ENCODE peak calls at places on chromosomes 5 and 9, in four cellular contexts. R is fibroblast of lung, D is WTC11, M is A549. L is an unnamed sample.

GRCh38 chr5:74281191-74281590 is 359.3 kb downstream of the ENC1 start:
- DNase-seq in R (no peak), D (no peak), M (no peak), L (peak; percentile 80)

GRCh38 chr9:127557466-127557869 is 54.6 kb upstream of the STXBP1 start:
- DNase-seq in R (peak; percentile 82), D (no peak), M (no peak), L (no peak)

GRCh38 chr5:10858307-10858706 is 97.3 kb upstream of the DAP start:
- DNase-seq in R (no peak), D (no peak), M (no peak), L (no peak)

GRCh38 chr5:16853511-16853910 is 82.6 kb downstream of the MYO10 start:
- DNase-seq in R (no peak), D (no peak), M (no peak), L (no peak)

GRCh38 chr9:98288876-98289275 is 33.4 kb upstream of the TBC1D2 start:
- DNase-seq in R (no peak), D (no peak), M (no peak), L (no peak)

GRCh38 chr9:71783120-71783523 is 14.8 kb upstream of the CEMIP2 start:
- DNase-seq in R (no peak), D (no peak), M (peak; percentile 49), L (peak; percentile 21)

GRCh38 chr9:3868012-3868411 is 342.2 kb upstream of the RFX3 start:
- DNase-seq in R (no peak), D (no peak), M (no peak), L (no peak)

GRCh38 chr5:52356311-52356918 is 431.3 kb upstream of the ITGA1 start:
- DNase-seq in R (peak; percentile 24), D (no peak), M (peak; percentile 12), L (no peak)

GRCh38 chr5:179840321-179840720 is 18.3 kb downstream of the MRNIP start:
- DNase-seq in R (no peak), D (no peak), M (no peak), L (no peak)

GRCh38 chr9:98678244-98678842 is 30.4 kb downstream of the GABBR2 start:
- DNase-seq in R (peak; percentile 15), D (peak; percentile 66), M (peak; percentile 20), L (peak; percentile 45)

GRCh38 chr5:173451031-173451430 is 122.8 kb upstream of the STC2 start:
- DNase-seq in R (no peak), D (peak; percentile 50), M (peak; percentile 62), L (peak; percentile 22)

GRCh38 chr5:122077451-122078115 is 476 bp downstream of the LOX start:
- DNase-seq in R (no peak), D (peak; percentile 54), M (peak; percentile 4), L (peak; percentile 52)

GRCh38 chr5:109740329-109740728 is 50.6 kb downstream of the MAN2A1 start:
- DNase-seq in R (no peak), D (no peak), M (no peak), L (no peak)

GRCh38 chr9:83106772-83107171 is 43.8 kb upstream of the RASEF start:
- DNase-seq in R (no peak), D (no peak), M (no peak), L (no peak)

GRCh38 chr9:35847786-35848185 is 18.8 kb downstream of the TMEM8B start:
- DNase-seq in R (no peak), D (no peak), M (no peak), L (no peak)

GRCh38 chr9:73183917-73184861 is 32.5 kb downstream of the ANXA1 start:
- DNase-seq in R (peak; percentile 77), D (no peak), M (peak; percentile 65), L (no peak)

GRCh38 chr5:116528519-116529234 is 45.9 kb downstream of the SEMA6A start:
- DNase-seq in R (no peak), D (no peak), M (no peak), L (no peak)

GRCh38 chr5:159908201-159908940 is 7.9 kb upstream of the ADRA1B start:
- DNase-seq in R (no peak), D (no peak), M (peak; percentile 24), L (no peak)

GRCh38 chr5:175572922-175573321 is 84.9 kb upstream of the HRH2 start:
- DNase-seq in R (no peak), D (no peak), M (peak; percentile 7), L (no peak)

GRCh38 chr5:177435847-177436536 is 9.5 kb downstream of the GRK6 start:
- DNase-seq in R (no peak), D (no peak), M (no peak), L (no peak)

GRCh38 chr5:83956386-83956785 is 235.7 kb upstream of the HAPLN1 start:
- DNase-seq in R (peak; percentile 12), D (no peak), M (no peak), L (no peak)

GRCh38 chr5:14414615-14415515 is 166.7 kb upstream of the OTULINL start:
- DNase-seq in R (no peak), D (no peak), M (no peak), L (no peak)

GRCh38 chr9:81861644-81862043 is 66.6 kb upstream of the SPATA31D4 start:
- DNase-seq in R (peak; percentile 40), D (no peak), M (no peak), L (no peak)

GRCh38 chr5:37918420-37918819 is 78.6 kb upstream of the GDNF start:
- DNase-seq in R (peak; percentile 4), D (no peak), M (no peak), L (no peak)

GRCh38 chr9:109251080-109251775 is 69.6 kb downstream of the EPB41L4B start:
- DNase-seq in R (peak; percentile 44), D (no peak), M (peak; percentile 83), L (no peak)

GRCh38 chr9:128552153-128552743 is at the start of gene SPTAN1:
- DNase-seq in R (peak; percentile 88), D (peak; percentile 96), M (peak; percentile 87), L (peak; percentile 94)

GRCh38 chr5:115751176-115751575 is 65.3 kb downstream of the CDO1 start:
- DNase-seq in R (no peak), D (no peak), M (no peak), L (no peak)

GRCh38 chr9:24242599-24242998 is 303.1 kb downstream of the IZUMO3 start:
- DNase-seq in R (no peak), D (no peak), M (no peak), L (no peak)

GRCh38 chr9:24245988-24246387 is 299.7 kb downstream of the IZUMO3 start:
- DNase-seq in R (peak; percentile 1), D (no peak), M (peak; percentile 29), L (no peak)
- TF ChIP-seq CTCF in R (peak; percentile 7), D (no peak), M (no peak), L (peak; percentile 60)

GRCh38 chr9:36969216-36969771 is 64.8 kb downstream of the PAX5 start:
- DNase-seq in R (no peak), D (peak; percentile 63), M (no peak), L (no peak)
- TF ChIP-seq CTCF in R (no peak), D (peak; percentile 23), M (no peak), L (no peak)

GRCh38 chr5:3639175-3639574 is 43.5 kb downstream of the IRX1 start:
- DNase-seq in R (no peak), D (no peak), M (no peak), L (no peak)
- TF ChIP-seq CTCF in R (no peak), D (no peak), M (no peak), L (no peak)

DNA sequence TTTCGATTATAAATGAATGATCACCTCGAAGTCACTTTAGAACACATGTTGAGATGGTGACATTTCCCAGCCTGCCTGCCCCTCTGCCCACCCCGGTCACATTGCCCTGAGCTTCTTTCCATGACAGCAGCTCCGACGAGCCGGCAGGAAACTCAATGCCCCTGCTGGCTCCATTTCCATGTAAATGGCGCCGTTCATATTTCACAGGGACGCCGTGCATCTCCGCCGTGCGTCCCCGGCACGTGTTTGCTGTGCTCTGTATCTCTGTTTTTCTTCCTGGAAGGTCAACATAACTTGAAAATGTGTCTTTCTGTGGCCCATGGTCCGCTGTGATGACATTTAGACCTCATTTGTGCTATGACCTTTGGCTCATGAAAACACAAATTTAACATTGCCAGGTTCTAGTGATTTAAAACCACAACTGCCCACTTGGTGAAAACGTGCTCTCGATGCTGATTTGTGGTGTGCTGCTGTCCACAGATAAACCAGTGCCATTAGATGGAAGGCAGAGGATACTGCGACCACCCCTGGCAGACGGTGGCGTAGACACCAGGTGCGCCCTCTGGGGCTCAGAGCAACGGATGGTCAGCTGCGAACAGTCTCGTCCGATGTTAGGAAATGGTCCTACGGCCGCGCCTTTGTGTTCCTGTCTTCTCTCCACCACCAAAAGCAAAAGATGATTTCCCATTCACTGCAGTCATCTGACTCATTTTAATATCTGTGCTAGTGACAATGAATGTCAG is 43.1 kb downstream of the UBE2QL1 start:
- DNase-seq in R (no peak), D (no peak), M (no peak), L (no peak)
- TF ChIP-seq CTCF in R (no peak), D (no peak), M (no peak), L (no peak)

DNA sequence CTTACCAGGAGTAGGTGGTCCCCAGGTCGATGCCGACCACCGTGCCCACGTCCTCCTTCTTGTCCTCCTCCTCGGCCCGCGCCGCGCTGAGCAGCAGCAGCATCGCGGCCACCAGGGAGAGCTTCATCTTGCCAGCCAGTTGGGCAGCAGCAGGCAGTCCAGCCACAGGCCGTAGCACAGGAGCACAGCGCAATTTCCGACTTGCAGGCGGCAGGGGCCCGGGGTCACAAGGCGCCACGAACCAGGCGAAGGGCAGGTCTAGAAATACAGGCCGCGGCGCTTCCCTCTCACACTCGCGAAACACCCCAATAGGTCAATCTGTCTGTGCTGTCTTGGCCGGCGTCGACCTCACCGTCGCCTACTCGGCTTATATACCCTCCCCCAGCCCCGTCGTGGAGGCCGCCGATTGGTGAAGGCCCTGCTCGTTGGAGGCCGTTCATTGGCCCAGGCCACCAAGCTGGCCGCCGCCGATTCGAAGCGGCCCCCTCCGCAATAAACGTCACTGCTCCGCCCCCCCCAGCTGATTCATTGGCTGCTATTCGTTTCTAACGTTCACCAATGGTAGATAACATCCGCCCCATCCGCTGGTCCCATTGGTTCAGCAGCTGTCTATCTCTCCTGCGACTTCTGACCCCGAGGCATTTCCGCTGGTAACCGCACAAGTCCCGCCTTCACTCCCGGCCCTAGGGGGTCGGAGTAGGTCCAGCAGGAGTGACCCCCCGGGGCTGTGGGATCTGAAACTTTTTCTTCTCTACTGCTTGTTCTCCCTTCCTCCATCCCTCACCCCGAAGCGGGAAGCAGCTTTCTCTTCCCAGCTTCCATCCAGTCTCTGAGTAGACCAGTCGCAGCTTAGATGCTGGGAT is at the start of gene HSPA5:
- DNase-seq in R (peak; percentile 99), D (peak; percentile 100), M (peak; percentile 99), L (peak; percentile 99)
- TF ChIP-seq CTCF in R (peak; percentile 6), D (no peak), M (no peak), L (no peak)

GRCh38 chr9:69809304-69809863 is 11.2 kb upstream of the CFAP95 start:
- DNase-seq in R (peak; percentile 33), D (peak; percentile 50), M (no peak), L (no peak)
- TF ChIP-seq CTCF in R (peak; percentile 26), D (no peak), M (no peak), L (no peak)

L was measured in glutamatergic neuron.